ENCODE peak calls at places on chromosome 21, in nine cellular contexts. One of them, this sample, is unnamed.
A peak's percentile ranks its signal among the peaks of the same experiment; 100 is the strongest.

GRCh38 chr21:35352066-35352770 is 303.1 kb upstream of the RUNX1 start:
- DNase-seq in OCI-LY7: no peak
- DNase-seq in fibroblast of lung: peak; percentile 95
- DNase-seq in SK-N-SH: no peak
- DNase-seq in mesendoderm: no peak
- DNase-seq in neuronal stem cell: no peak
- DNase-seq in DND-41: no peak
- DNase-seq in HCT116: no peak
- DNase-seq in H9: no peak
- DNase-seq in this sample: no peak

GRCh38 chr21:34886554-34887385 is 162.3 kb downstream of the RUNX1 start:
- DNase-seq in mesendoderm: peak; percentile 60
- DNase-seq in HCT116: no peak
- DNase-seq in neuronal stem cell: no peak
- DNase-seq in H9: peak; percentile 47
- DNase-seq in OCI-LY7: no peak
- DNase-seq in SK-N-SH: peak; percentile 54
- DNase-seq in DND-41: peak; percentile 50
- DNase-seq in fibroblast of lung: no peak
- DNase-seq in this sample: peak; percentile 76

GRCh38 chr21:26077523-26077922 is 93.0 kb downstream of the APP start:
- DNase-seq in DND-41: no peak
- DNase-seq in mesendoderm: no peak
- DNase-seq in SK-N-SH: no peak
- DNase-seq in H9: no peak
- DNase-seq in HCT116: no peak
- DNase-seq in OCI-LY7: no peak
- DNase-seq in neuronal stem cell: no peak
- DNase-seq in fibroblast of lung: no peak
- DNase-seq in this sample: no peak

GRCh38 chr21:35226302-35226701 is 177.2 kb upstream of the RUNX1 start:
- DNase-seq in SK-N-SH: no peak
- DNase-seq in H9: no peak
- DNase-seq in neuronal stem cell: no peak
- DNase-seq in DND-41: no peak
- DNase-seq in OCI-LY7: no peak
- DNase-seq in mesendoderm: no peak
- DNase-seq in HCT116: no peak
- DNase-seq in fibroblast of lung: peak; percentile 52
- DNase-seq in this sample: peak; percentile 38

GRCh38 chr21:15706686-15707085 is 23.1 kb upstream of the USP25 start:
- DNase-seq in mesendoderm: peak; percentile 84
- DNase-seq in neuronal stem cell: no peak
- DNase-seq in SK-N-SH: no peak
- DNase-seq in H9: no peak
- DNase-seq in OCI-LY7: no peak
- DNase-seq in DND-41: no peak
- DNase-seq in HCT116: peak; percentile 81
- DNase-seq in fibroblast of lung: peak; percentile 98
- DNase-seq in this sample: no peak

GRCh38 chr21:17866590-17866989 is 47.4 kb upstream of the C21orf91 start:
- DNase-seq in OCI-LY7: no peak
- DNase-seq in fibroblast of lung: no peak
- DNase-seq in mesendoderm: peak; percentile 57
- DNase-seq in HCT116: no peak
- DNase-seq in DND-41: no peak
- DNase-seq in H9: no peak
- DNase-seq in neuronal stem cell: no peak
- DNase-seq in SK-N-SH: no peak
- DNase-seq in this sample: no peak

GRCh38 chr21:29218749-29219148 is 80.0 kb upstream of the BACH1 start:
- DNase-seq in neuronal stem cell: no peak
- DNase-seq in fibroblast of lung: no peak
- DNase-seq in HCT116: no peak
- DNase-seq in mesendoderm: no peak
- DNase-seq in DND-41: no peak
- DNase-seq in H9: no peak
- DNase-seq in SK-N-SH: no peak
- DNase-seq in OCI-LY7: no peak
- DNase-seq in this sample: no peak

GRCh38 chr21:15775981-15776380 is 46.2 kb downstream of the USP25 start:
- DNase-seq in SK-N-SH: no peak
- DNase-seq in OCI-LY7: no peak
- DNase-seq in DND-41: no peak
- DNase-seq in neuronal stem cell: no peak
- DNase-seq in mesendoderm: no peak
- DNase-seq in fibroblast of lung: peak; percentile 86
- DNase-seq in HCT116: no peak
- DNase-seq in H9: no peak
- DNase-seq in this sample: no peak

GRCh38 chr21:28747464-28747863 is 245.2 kb downstream of the LTN1 start:
- DNase-seq in HCT116: no peak
- DNase-seq in mesendoderm: no peak
- DNase-seq in fibroblast of lung: no peak
- DNase-seq in neuronal stem cell: no peak
- DNase-seq in OCI-LY7: no peak
- DNase-seq in DND-41: no peak
- DNase-seq in SK-N-SH: no peak
- DNase-seq in H9: no peak
- DNase-seq in this sample: no peak

GRCh38 chr21:15050588-15051377 is 14.0 kb downstream of the NRIP1 start:
- DNase-seq in H9: peak; percentile 44
- DNase-seq in HCT116: no peak
- DNase-seq in fibroblast of lung: no peak
- DNase-seq in OCI-LY7: no peak
- DNase-seq in SK-N-SH: no peak
- DNase-seq in mesendoderm: peak; percentile 50
- DNase-seq in neuronal stem cell: no peak
- DNase-seq in DND-41: peak; percentile 40
- DNase-seq in this sample: no peak

GRCh38 chr21:34801519-34802132 is 132.8 kb downstream of the CLIC6 start:
- DNase-seq in HCT116: no peak
- DNase-seq in H9: peak; percentile 59
- DNase-seq in OCI-LY7: peak; percentile 48
- DNase-seq in neuronal stem cell: no peak
- DNase-seq in DND-41: no peak
- DNase-seq in fibroblast of lung: no peak
- DNase-seq in mesendoderm: peak; percentile 68
- DNase-seq in SK-N-SH: peak; percentile 55
- DNase-seq in this sample: no peak

GRCh38 chr21:28111151-28111619 is 881.5 kb downstream of the LTN1 start:
- DNase-seq in SK-N-SH: peak; percentile 67
- DNase-seq in OCI-LY7: no peak
- DNase-seq in mesendoderm: no peak
- DNase-seq in DND-41: no peak
- DNase-seq in neuronal stem cell: no peak
- DNase-seq in fibroblast of lung: peak; percentile 84
- DNase-seq in HCT116: no peak
- DNase-seq in H9: no peak
- DNase-seq in this sample: no peak

GRCh38 chr21:25790122-25790951 is 55.6 kb downstream of the GABPA start:
- DNase-seq in HCT116: peak; percentile 34
- DNase-seq in SK-N-SH: peak; percentile 52
- DNase-seq in OCI-LY7: peak; percentile 28
- DNase-seq in H9: no peak
- DNase-seq in neuronal stem cell: peak; percentile 8
- DNase-seq in DND-41: peak; percentile 16
- DNase-seq in fibroblast of lung: peak; percentile 28
- DNase-seq in mesendoderm: peak; percentile 59
- DNase-seq in this sample: peak; percentile 34

GRCh38 chr21:39645331-39645730 is 32.6 kb downstream of the B3GALT5 start:
- DNase-seq in neuronal stem cell: no peak
- DNase-seq in mesendoderm: no peak
- DNase-seq in DND-41: no peak
- DNase-seq in SK-N-SH: no peak
- DNase-seq in fibroblast of lung: no peak
- DNase-seq in HCT116: no peak
- DNase-seq in H9: peak; percentile 9
- DNase-seq in OCI-LY7: no peak
- DNase-seq in this sample: no peak

GRCh38 chr21:25396135-25396711 is 211.1 kb downstream of the MRPL39 start:
- DNase-seq in DND-41: no peak
- DNase-seq in neuronal stem cell: no peak
- DNase-seq in H9: no peak
- DNase-seq in fibroblast of lung: no peak
- DNase-seq in OCI-LY7: no peak
- DNase-seq in HCT116: no peak
- DNase-seq in SK-N-SH: no peak
- DNase-seq in mesendoderm: no peak
- DNase-seq in this sample: no peak

GRCh38 chr21:42425603-42425985 is 21.9 kb downstream of the UBASH3A start:
- DNase-seq in HCT116: no peak
- DNase-seq in fibroblast of lung: no peak
- DNase-seq in H9: no peak
- DNase-seq in SK-N-SH: no peak
- DNase-seq in mesendoderm: no peak
- DNase-seq in OCI-LY7: no peak
- DNase-seq in neuronal stem cell: no peak
- DNase-seq in DND-41: peak; percentile 66
- DNase-seq in this sample: no peak
- H3K4me2 ChIP-seq in HCT116: no peak overlapping the region
- H3K4me2 ChIP-seq in fibroblast of lung: no peak overlapping the region
- H3K4me2 ChIP-seq in H9: no peak overlapping the region
- H3K4me2 ChIP-seq in SK-N-SH: no peak overlapping the region
- H3K4me2 ChIP-seq in mesendoderm: no peak overlapping the region
- H3K4me2 ChIP-seq in OCI-LY7: no peak overlapping the region
- H3K4me2 ChIP-seq in neuronal stem cell: no peak overlapping the region
- H3K4me2 ChIP-seq in DND-41: peak overlapping the region; percentile 61
- H3K4me2 ChIP-seq in this sample: no peak overlapping the region

GRCh38 chr21:44979687-44980561 is 40.1 kb downstream of the SLX9 start:
- DNase-seq in OCI-LY7: no peak
- DNase-seq in neuronal stem cell: no peak
- DNase-seq in mesendoderm: no peak
- DNase-seq in DND-41: no peak
- DNase-seq in fibroblast of lung: no peak
- DNase-seq in H9: no peak
- DNase-seq in SK-N-SH: no peak
- DNase-seq in HCT116: no peak
- DNase-seq in this sample: no peak

GRCh38 chr21:44982558-44983244 is 42.9 kb downstream of the SLX9 start:
- DNase-seq in mesendoderm: peak; percentile 25
- DNase-seq in SK-N-SH: no peak
- DNase-seq in neuronal stem cell: no peak
- DNase-seq in H9: no peak
- DNase-seq in HCT116: no peak
- DNase-seq in fibroblast of lung: peak; percentile 69
- DNase-seq in DND-41: no peak
- DNase-seq in OCI-LY7: no peak
- DNase-seq in this sample: no peak

GRCh38 chr21:44977616-44978340 is 37.9 kb downstream of the SLX9 start:
- DNase-seq in neuronal stem cell: no peak
- DNase-seq in fibroblast of lung: no peak
- DNase-seq in DND-41: no peak
- DNase-seq in H9: no peak
- DNase-seq in mesendoderm: no peak
- DNase-seq in SK-N-SH: no peak
- DNase-seq in HCT116: no peak
- DNase-seq in OCI-LY7: no peak
- DNase-seq in this sample: no peak

GRCh38 chr21:44983421-44984206 is 43.8 kb downstream of the SLX9 start:
- DNase-seq in neuronal stem cell: no peak
- DNase-seq in DND-41: no peak
- DNase-seq in OCI-LY7: no peak
- DNase-seq in fibroblast of lung: no peak
- DNase-seq in H9: no peak
- DNase-seq in HCT116: no peak
- DNase-seq in mesendoderm: no peak
- DNase-seq in SK-N-SH: no peak
- DNase-seq in this sample: no peak

GRCh38 chr21:44980562-44981489 is 41.0 kb downstream of the SLX9 start:
- DNase-seq in DND-41: no peak
- DNase-seq in fibroblast of lung: no peak
- DNase-seq in mesendoderm: no peak
- DNase-seq in H9: no peak
- DNase-seq in HCT116: no peak
- DNase-seq in neuronal stem cell: no peak
- DNase-seq in SK-N-SH: no peak
- DNase-seq in OCI-LY7: no peak
- DNase-seq in this sample: no peak
- H3K27ac ChIP-seq in DND-41: no peak overlapping the region
- H3K27ac ChIP-seq in fibroblast of lung: no peak overlapping the region
- H3K27ac ChIP-seq in mesendoderm: no peak overlapping the region
- H3K27ac ChIP-seq in H9: no peak overlapping the region
- H3K27ac ChIP-seq in HCT116: no peak overlapping the region
- H3K27ac ChIP-seq in neuronal stem cell: no peak overlapping the region
- H3K27ac ChIP-seq in SK-N-SH: no peak overlapping the region
- H3K27ac ChIP-seq in OCI-LY7: no peak overlapping the region
- H3K27ac ChIP-seq in this sample: peak overlapping the region; percentile 29

GRCh38 chr21:31396399-31396798 is 52.3 kb upstream of the TIAM1 start:
- DNase-seq in HCT116: no peak
- DNase-seq in OCI-LY7: no peak
- DNase-seq in H9: no peak
- DNase-seq in SK-N-SH: no peak
- DNase-seq in neuronal stem cell: no peak
- DNase-seq in DND-41: no peak
- DNase-seq in mesendoderm: no peak
- DNase-seq in fibroblast of lung: no peak
- DNase-seq in this sample: no peak

GRCh38 chr21:31395268-31395667 is 51.2 kb upstream of the TIAM1 start:
- DNase-seq in neuronal stem cell: no peak
- DNase-seq in H9: no peak
- DNase-seq in OCI-LY7: no peak
- DNase-seq in DND-41: no peak
- DNase-seq in HCT116: no peak
- DNase-seq in mesendoderm: no peak
- DNase-seq in SK-N-SH: no peak
- DNase-seq in fibroblast of lung: no peak
- DNase-seq in this sample: no peak

GRCh38 chr21:31397515-31397926 is 53.5 kb upstream of the TIAM1 start:
- DNase-seq in neuronal stem cell: no peak
- DNase-seq in fibroblast of lung: peak; percentile 12
- DNase-seq in SK-N-SH: peak; percentile 51
- DNase-seq in DND-41: peak; percentile 39
- DNase-seq in OCI-LY7: peak; percentile 21
- DNase-seq in HCT116: no peak
- DNase-seq in mesendoderm: no peak
- DNase-seq in H9: no peak
- DNase-seq in this sample: no peak

GRCh38 chr21:31397939-31398338 is 53.9 kb upstream of the TIAM1 start:
- DNase-seq in mesendoderm: peak; percentile 73
- DNase-seq in fibroblast of lung: no peak
- DNase-seq in neuronal stem cell: no peak
- DNase-seq in H9: no peak
- DNase-seq in HCT116: no peak
- DNase-seq in OCI-LY7: peak; percentile 81
- DNase-seq in SK-N-SH: peak; percentile 46
- DNase-seq in DND-41: peak; percentile 93
- DNase-seq in this sample: peak; percentile 27

GRCh38 chr21:31394309-31394708 is 50.2 kb upstream of the TIAM1 start:
- DNase-seq in mesendoderm: no peak
- DNase-seq in fibroblast of lung: no peak
- DNase-seq in H9: no peak
- DNase-seq in SK-N-SH: no peak
- DNase-seq in OCI-LY7: no peak
- DNase-seq in neuronal stem cell: no peak
- DNase-seq in DND-41: peak; percentile 78
- DNase-seq in HCT116: no peak
- DNase-seq in this sample: no peak
- H3K4me2 ChIP-seq in mesendoderm: no peak overlapping the region
- H3K4me2 ChIP-seq in fibroblast of lung: no peak overlapping the region
- H3K4me2 ChIP-seq in H9: no peak overlapping the region
- H3K4me2 ChIP-seq in SK-N-SH: no peak overlapping the region
- H3K4me2 ChIP-seq in OCI-LY7: no peak overlapping the region
- H3K4me2 ChIP-seq in neuronal stem cell: no peak overlapping the region
- H3K4me2 ChIP-seq in DND-41: peak overlapping the region; percentile 61
- H3K4me2 ChIP-seq in HCT116: no peak overlapping the region
- H3K4me2 ChIP-seq in this sample: no peak overlapping the region

GRCh38 chr21:46376856-46377453 is 53.0 kb downstream of the PCNT start:
- DNase-seq in mesendoderm: no peak
- DNase-seq in neuronal stem cell: no peak
- DNase-seq in HCT116: no peak
- DNase-seq in DND-41: no peak
- DNase-seq in OCI-LY7: no peak
- DNase-seq in H9: no peak
- DNase-seq in SK-N-SH: no peak
- DNase-seq in fibroblast of lung: no peak
- DNase-seq in this sample: no peak
- H3K27ac ChIP-seq in mesendoderm: no peak overlapping the region
- H3K27ac ChIP-seq in neuronal stem cell: no peak overlapping the region
- H3K27ac ChIP-seq in HCT116: no peak overlapping the region
- H3K27ac ChIP-seq in DND-41: no peak overlapping the region
- H3K27ac ChIP-seq in OCI-LY7: no peak overlapping the region
- H3K27ac ChIP-seq in H9: no peak overlapping the region
- H3K27ac ChIP-seq in SK-N-SH: no peak overlapping the region
- H3K27ac ChIP-seq in fibroblast of lung: no peak overlapping the region
- H3K27ac ChIP-seq in this sample: no peak overlapping the region

This sample was measured in neural progenitor cell.